ENCODE peak calls at places on chromosomes 3 and 15, in eight cellular contexts. T is anterior cingulate cortex, W is amygdala, D is left colon, I is tibial artery, H is sigmoid colon, Z is GM13977, O is stomach. J is an unnamed sample.

GRCh38 chr15:95629503-95630168 is 700.9 kb upstream of the NR2F2 start:
- DNase-seq in Z (no peak), W (no peak), I (no peak), T (no peak), O (no peak), D (no peak), H (no peak), J (no peak)

GRCh38 chr3:139978966-139979365 is 44.0 kb downstream of the CLSTN2 start:
- DNase-seq in H (no peak), D (no peak), O (no peak), I (no peak), Z (no peak), T (no peak), W (no peak), J (no peak)

GRCh38 chr3:4693620-4694019 is 200.5 kb downstream of the ITPR1 start:
- DNase-seq in H (no peak), W (no peak), T (no peak), O (no peak), Z (peak; percentile 31), I (no peak), D (no peak), J (no peak)

GRCh38 chr3:148420251-148420650 is 277.5 kb upstream of the AGTR1 start:
- DNase-seq in W (no peak), H (no peak), O (no peak), I (no peak), D (no peak), Z (no peak), T (no peak), J (no peak)

GRCh38 chr3:98788651-98789050 is 25.5 kb downstream of the ST3GAL6 start:
- DNase-seq in T (no peak), D (no peak), H (no peak), W (peak; percentile 7), O (no peak), I (no peak), Z (no peak), J (no peak)

GRCh38 chr3:149532463-149533180 is 58.1 kb downstream of the TM4SF4 start:
- DNase-seq in H (no peak), I (no peak), D (no peak), Z (peak; percentile 25), W (peak; percentile 8), O (no peak), T (no peak), J (no peak)

GRCh38 chr3:116264546-116265174 is 180.6 kb downstream of the LSAMP start:
- DNase-seq in O (no peak), D (no peak), H (no peak), Z (no peak), W (no peak), T (no peak), I (no peak), J (no peak)

GRCh38 chr15:92638709-92639365 is 16.7 kb downstream of the FAM174B start:
- DNase-seq in W (no peak), Z (no peak), T (no peak), I (no peak), H (no peak), D (no peak), O (peak; percentile 68), J (no peak)

GRCh38 chr3:50550079-50550736 is 17.3 kb downstream of the C3orf18 start:
- DNase-seq in W (peak; percentile 40), I (no peak), Z (peak; percentile 79), H (no peak), T (peak; percentile 30), O (peak; percentile 72), D (peak; percentile 70), J (peak; percentile 76)

GRCh38 chr3:97993526-97993925 is 21.3 kb upstream of the RIOX2 start:
- DNase-seq in H (no peak), Z (no peak), T (no peak), D (no peak), W (no peak), I (no peak), O (no peak), J (no peak)